ENCODE peak calls at places on chromosomes 5 and 9, in six cellular contexts. R is activated T-helper 1 cell treated with Interleukin-2 at 50 U/mL for 16 hours, O is cardiac septum, A is C1 segment of cervical spinal cord, H is IMR-90, X is uterus. G is an unnamed sample.

GRCh38 chr9:95076696-95077052 is 240.8 kb downstream of the FANCC start:
- DNase-seq in R (no peak), O (peak; percentile 63), A (no peak), H (no peak), X (no peak), G (no peak)

GRCh38 chr5:149195962-149196361 is 54.7 kb downstream of the ABLIM3 start:
- DNase-seq in R (no peak), O (no peak), A (no peak), H (no peak), X (no peak), G (no peak)

GRCh38 chr9:130943780-130944179 is 4.7 kb upstream of the FIBCD1 start:
- DNase-seq in R (no peak), O (no peak), A (no peak), H (no peak), X (no peak), G (no peak)

GRCh38 chr5:137393196-137393993 is 105.7 kb downstream of the SPOCK1 start:
- DNase-seq in R (no peak), O (no peak), A (no peak), H (no peak), X (no peak), G (no peak)

GRCh38 chr5:19837536-19838179 is 150.3 kb downstream of the CDH18 start:
- DNase-seq in R (no peak), O (no peak), A (no peak), H (peak; percentile 21), X (no peak), G (no peak)

GRCh38 chr5:172828911-172829431 is 5.1 kb upstream of the ERGIC1 start:
- DNase-seq in R (no peak), O (no peak), A (no peak), H (peak; percentile 54), X (no peak), G (no peak)

GRCh38 chr5:93404246-93404645 is 176.8 kb downstream of the NR2F1-AS1 start:
- DNase-seq in R (no peak), O (no peak), A (no peak), H (no peak), X (no peak), G (no peak)

GRCh38 chr9:15160673-15161072 is 146.3 kb downstream of the TTC39B start:
- DNase-seq in R (no peak), O (no peak), A (no peak), H (peak; percentile 89), X (no peak), G (no peak)

GRCh38 chr5:146048994-146049703 is 56.2 kb downstream of the PLAC8L1 start:
- DNase-seq in R (no peak), O (no peak), A (no peak), H (peak; percentile 84), X (no peak), G (no peak)

GRCh38 chr5:138370537-138370936 is 18.1 kb downstream of the KDM3B start:
- DNase-seq in R (no peak), O (no peak), A (no peak), H (peak; percentile 21), X (no peak), G (no peak)

GRCh38 chr5:116567100-116567499 is 7.5 kb downstream of the SEMA6A start:
- DNase-seq in R (no peak), O (no peak), A (no peak), H (no peak), X (no peak), G (no peak)

G was measured in posterior vena cava.